ENCODE peak calls at places on chromosomes 6 and 20, in seven cellular contexts. X, B, U, Z, I, N and J are unnamed samples.

GRCh38 chr20:13868331-13868730 is 83.5 kb downstream of the NDUFAF5 start:
- DNase-seq in N (peak; percentile 56), I (no peak), U (no peak), Z (no peak), B (peak; percentile 18), X (peak; percentile 28), J (no peak)

GRCh38 chr6:149109397-149110070 is 208.0 kb upstream of the TAB2 start:
- DNase-seq in N (no peak), U (no peak), Z (no peak), I (no peak), X (no peak), B (no peak), J (no peak)

GRCh38 chr20:37552415-37552814 is 24.7 kb upstream of the BLCAP start:
- DNase-seq in X (no peak), B (peak; percentile 13), N (no peak), U (no peak), Z (no peak), I (no peak), J (no peak)

GRCh38 chr6:131001113-131001776 is 61.8 kb downstream of the EPB41L2 start:
- DNase-seq in B (no peak), U (no peak), I (no peak), N (no peak), Z (no peak), X (no peak), J (no peak)

GRCh38 chr6:16747232-16748027 is 13.8 kb downstream of the ATXN1 start:
- DNase-seq in Z (no peak), N (no peak), I (peak; percentile 78), B (peak; percentile 85), U (no peak), X (peak; percentile 16), J (no peak)

GRCh38 chr6:157434349-157435016 is 53.5 kb downstream of the ZDHHC14 start:
- DNase-seq in B (no peak), Z (no peak), I (peak; percentile 90), U (no peak), N (peak; percentile 57), X (peak; percentile 70), J (no peak)

GRCh38 chr6:88650029-88650619 is 313.3 kb downstream of the RNGTT start:
- DNase-seq in N (no peak), B (peak; percentile 91), I (no peak), X (no peak), Z (no peak), U (no peak), J (no peak)

GRCh38 chr6:132814716-132815570 is 574 bp downstream of the RPS12 start:
- DNase-seq in I (peak; percentile 19), U (no peak), Z (no peak), B (no peak), N (no peak), X (no peak), J (peak; percentile 56)

GRCh38 chr20:50267041-50267865 is 76.6 kb downstream of the CEBPB start:
- DNase-seq in Z (no peak), U (peak; percentile 67), N (no peak), X (peak; percentile 88), B (peak; percentile 36), I (peak; percentile 79), J (no peak)

GRCh38 chr6:34529665-34530327 is 26.3 kb downstream of the SPDEF start:
- DNase-seq in X (peak; percentile 57), N (no peak), Z (no peak), B (no peak), I (peak; percentile 38), U (no peak), J (no peak)

GRCh38 chr6:80638222-80639055 is 532.0 kb downstream of the BCKDHB start:
- DNase-seq in N (no peak), X (peak; percentile 81), I (peak; percentile 11), U (peak; percentile 81), B (peak; percentile 99), Z (peak; percentile 23), J (no peak)

GRCh38 chr6:11815231-11815630 is 36.6 kb upstream of the ADTRP start:
- DNase-seq in I (no peak), Z (no peak), B (peak; percentile 87), U (no peak), X (no peak), N (no peak), J (no peak)

GRCh38 chr20:63080811-63081210 is 74.0 kb upstream of the BHLHE23 start:
- DNase-seq in X (no peak), Z (no peak), B (no peak), I (no peak), N (no peak), U (no peak), J (no peak)

GRCh38 chr6:128569737-128570438 is 49.5 kb upstream of the PTPRK start:
- DNase-seq in Z (peak; percentile 29), B (peak; percentile 75), I (no peak), X (no peak), N (no peak), U (peak; percentile 54), J (no peak)

GRCh38 chr6:48766349-48766748 is 655.4 kb upstream of the PTCHD4 start:
- DNase-seq in N (no peak), Z (no peak), U (peak; percentile 79), X (no peak), I (peak; percentile 20), B (peak; percentile 79), J (no peak)

GRCh38 chr6:77123527-77123926 is 339.8 kb downstream of the HTR1B start:
- DNase-seq in Z (no peak), U (no peak), I (no peak), B (no peak), N (no peak), X (no peak), J (no peak)

GRCh38 chr6:77124604-77125003 is 338.7 kb downstream of the HTR1B start:
- DNase-seq in Z (no peak), X (no peak), N (no peak), B (peak; percentile 51), U (no peak), I (no peak), J (no peak)
- TF ChIP-seq CTCF in Z (no peak), X (no peak), N (no peak), B (peak; percentile 32), U (no peak), I (no peak), J (no peak)

GRCh38 chr6:391559-392440 is at the start of gene IRF4:
- DNase-seq in B (no peak), I (no peak), X (no peak), U (no peak), N (no peak), Z (no peak), J (no peak)
- TF ChIP-seq POLR2A in B (no peak), I (no peak), X (no peak), U (no peak), N (no peak), Z (peak; percentile 43), J (no peak)

GRCh38 chr20:46073024-46073423 is 16.7 kb downstream of the NCOA5 start:
- DNase-seq in I (no peak), N (no peak), U (no peak), B (no peak), X (no peak), Z (no peak), J (no peak)

GRCh38 chr20:46071573-46071972 is 18.2 kb downstream of the NCOA5 start:
- DNase-seq in N (no peak), B (no peak), I (no peak), U (no peak), X (no peak), Z (no peak), J (no peak)

GRCh38 chr20:46074006-46074405 is 15.8 kb downstream of the NCOA5 start:
- DNase-seq in I (no peak), N (no peak), B (no peak), X (no peak), Z (no peak), U (no peak), J (no peak)

GRCh38 chr20:46073443-46073842 is 16.3 kb downstream of the NCOA5 start:
- DNase-seq in X (no peak), I (no peak), U (no peak), B (no peak), N (no peak), Z (no peak), J (no peak)

GRCh38 chr20:46070215-46070910 is 19.4 kb downstream of the NCOA5 start:
- DNase-seq in U (no peak), Z (no peak), I (no peak), B (peak; percentile 86), X (no peak), N (no peak), J (no peak)
- H3K4me1 ChIP-seq in U (no peaks in the 10 kb centered on the region), Z (peaks cover 14% of the 10 kb centered on the region), I (no peaks in the 10 kb centered on the region), B (peaks cover 2% of the 10 kb centered on the region), X (no peaks in the 10 kb centered on the region), N (no peaks in the 10 kb centered on the region), J (no peaks in the 10 kb centered on the region)

GRCh38 chr6:57075092-57075491 is 14.9 kb upstream of the ZNF451 start:
- DNase-seq in U (no peak), Z (no peak), B (peak; percentile 11), I (no peak), X (no peak), N (no peak), J (no peak)
- TF ChIP-seq CTCF in U (peak; percentile 21), Z (no peak), B (no peak), I (no peak), X (no peak), N (no peak), J (peak; percentile 13)

GRCh38 chr6:43900560-43901329 is 130.7 kb downstream of the VEGFA start:
- DNase-seq in N (no peak), U (no peak), B (no peak), Z (no peak), X (no peak), I (peak; percentile 57), J (no peak)
- TF ChIP-seq POLR2A in N (no peak), U (no peak), B (no peak), Z (no peak), X (no peak), I (no peak), J (no peak)

DNA sequence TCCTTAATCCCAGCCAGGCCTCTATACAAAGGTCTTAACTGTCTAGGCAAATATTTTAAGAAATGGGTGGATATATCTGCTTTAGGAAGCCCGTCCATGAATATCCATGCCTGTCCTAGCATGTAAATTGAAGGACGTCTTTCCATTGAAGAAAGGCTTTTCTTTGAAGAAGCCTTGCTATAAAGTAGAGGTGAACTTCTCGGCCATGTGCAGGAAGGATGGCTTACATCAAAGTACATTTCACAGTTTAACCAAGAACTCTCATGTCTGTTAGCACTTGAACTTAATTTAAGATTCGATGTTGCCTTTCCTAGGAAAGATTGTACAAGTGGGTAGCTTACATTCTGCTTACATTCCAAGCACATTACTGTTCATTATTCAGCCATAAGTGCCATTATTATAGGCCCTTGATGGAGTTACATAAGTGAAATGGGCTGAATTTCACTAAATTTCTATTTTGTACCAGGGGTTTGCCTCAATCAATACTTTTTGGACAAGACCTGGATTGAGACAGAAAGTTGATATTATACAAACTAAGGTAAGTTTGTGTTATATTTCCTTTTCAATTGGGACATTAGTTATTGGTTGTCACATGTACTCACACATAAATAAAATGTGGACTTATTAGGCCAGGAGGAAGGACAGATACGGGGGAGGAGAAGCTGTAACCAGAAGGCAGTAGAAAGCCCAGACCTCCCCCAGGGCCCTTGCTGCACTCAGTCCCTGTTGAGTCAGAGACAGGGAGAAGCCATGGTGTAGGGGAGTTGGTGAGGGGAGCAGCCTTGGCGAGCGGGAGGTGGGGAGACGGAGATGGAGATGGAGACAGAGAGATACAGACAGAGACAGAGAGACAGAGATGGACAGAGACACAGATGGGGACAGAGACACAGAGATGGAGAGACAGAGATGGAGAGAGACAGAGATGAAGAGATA is 263.5 kb downstream of the DLL1 start:
- DNase-seq in Z (no peak), U (no peak), B (peak; percentile 15), X (no peak), I (no peak), N (peak; percentile 7), J (no peak)
- H3K4me1 ChIP-seq in Z (no peaks in the 10 kb centered on the region), U (peaks cover 19% of the 10 kb centered on the region), B (peaks cover 2% of the 10 kb centered on the region), X (peaks cover 36% of the 10 kb centered on the region), I (no peaks in the 10 kb centered on the region), N (no peaks in the 10 kb centered on the region), J (peaks cover 57% of the 10 kb centered on the region)

GRCh38 chr6:115882174-115882573 is 178.5 kb downstream of the FRK start:
- DNase-seq in B (no peak), N (no peak), U (peak; percentile 70), X (no peak), I (no peak), Z (no peak), J (no peak)
- TF ChIP-seq CTCF in B (no peak), N (no peak), U (no peak), X (no peak), I (no peak), Z (no peak), J (no peak)